ENCODE peak calls at places on chromosomes 6 and 20, in five cellular contexts. I is GM10248; Z is body of pancreas; H is CD8-positive, alpha-beta T cell; M is esophagus squamous epithelium. T is an unnamed sample.

GRCh38 chr6:30238178-30238795 is 25.1 kb upstream of the TRIM26 start:
- DNase-seq in I (peak), H (peak), Z (no peak), M (no peak), T (no peak)

GRCh38 chr6:131657630-131658111 is 20.6 kb downstream of the ENPP3 start:
- DNase-seq in M (no peak), Z (no peak), I (no peak), H (no peak), T (no peak)

GRCh38 chr20:63354636-63355385 is 6.3 kb downstream of the CHRNA4 start:
- DNase-seq in M (no peak), I (no peak), H (no peak), Z (no peak), T (no peak)

GRCh38 chr6:90186637-90187361 is 109.8 kb downstream of the BACH2 start:
- DNase-seq in Z (no peak), M (no peak), I (no peak), H (no peak), T (no peak)

GRCh38 chr20:21513881-21514540 is at the start of gene NKX2-2:
- DNase-seq in M (no peak), I (peak), H (no peak), Z (no peak), T (no peak)

GRCh38 chr6:41372526-41373366 is 37.3 kb downstream of the NCR2 start:
- DNase-seq in Z (no peak), M (no peak), I (peak), H (no peak), T (no peak)

GRCh38 chr6:12969933-12970332 is 253.4 kb downstream of the PHACTR1 start:
- DNase-seq in H (no peak), M (no peak), Z (no peak), I (no peak), T (no peak)

GRCh38 chr6:63805808-63806572 is 170.4 kb downstream of the PHF3 start:
- DNase-seq in M (no peak), H (no peak), I (no peak), Z (no peak), T (no peak)

GRCh38 chr20:62702886-62703852 is 5.5 kb upstream of the NTSR1 start:
- DNase-seq in M (no peak), Z (no peak), I (no peak), H (peak), T (peak)

GRCh38 chr6:109305028-109305427 is 77.2 kb downstream of the CD164 start:
- DNase-seq in I (no peak), Z (no peak), M (no peak), H (no peak), T (no peak)

GRCh38 chr20:3811421-3812258 is 8.7 kb upstream of the AP5S1 start:
- DNase-seq in H (peak), M (peak), Z (peak), I (no peak), T (peak)

GRCh38 chr6:75546401-75546800 is 52.8 kb upstream of the FILIP1 start:
- DNase-seq in Z (no peak), M (no peak), H (no peak), I (peak), T (no peak)

GRCh38 chr6:75608955-75609533 is 7.4 kb downstream of the SENP6 start:
- DNase-seq in H (no peak), M (no peak), Z (no peak), I (no peak), T (no peak)

GRCh38 chr6:152821525-152821924 is 70.9 kb downstream of the VIP start:
- DNase-seq in Z (no peak), I (no peak), M (no peak), H (no peak), T (no peak)

GRCh38 chr20:9172908-9173307 is 104.0 kb downstream of the PLCB4 start:
- DNase-seq in I (no peak), H (no peak), M (no peak), Z (no peak), T (no peak)

GRCh38 chr6:169326067-169326799 is 72.6 kb upstream of the THBS2 start:
- DNase-seq in I (no peak), M (no peak), H (no peak), Z (no peak), T (peak)

GRCh38 chr6:53476979-53477378 is 67.9 kb downstream of the GCLC start:
- DNase-seq in I (no peak), H (no peak), M (no peak), Z (no peak), T (no peak)

GRCh38 chr20:21100590-21101452 is 5.3 kb downstream of the LINC00237 start:
- DNase-seq in Z (no peak), H (no peak), I (peak), M (no peak), T (no peak)

GRCh38 chr6:126258150-126258549 is 81.8 kb upstream of the CENPW start:
- DNase-seq in I (no peak), Z (no peak), H (no peak), M (no peak), T (no peak)

GRCh38 chr6:9801255-9801757 is 613.6 kb downstream of the TFAP2A start:
- DNase-seq in Z (no peak), M (no peak), I (no peak), H (no peak), T (no peak)

GRCh38 chr6:8219352-8219943 is 117.1 kb upstream of the EEF1E1 start:
- DNase-seq in Z (peak), H (peak), M (no peak), I (peak), T (peak)

GRCh38 chr20:10462516-10462915 is 27.4 kb downstream of the SLX4IP start:
- DNase-seq in M (no peak), Z (no peak), I (no peak), H (no peak), T (no peak)

GRCh38 chr6:167027308-167027707 is 28.1 kb downstream of the CEP43 start:
- DNase-seq in H (no peak), Z (no peak), I (no peak), M (no peak), T (no peak)
- TF ChIP-seq CTCF in H (no peak), Z (no peak), I (no peak), M (no peak), T (no peak)

GRCh38 chr20:18138266-18138582 is 561 bp downstream of the KAT14 start:
- DNase-seq in Z (no peak), I (no peak), M (no peak), H (no peak), T (no peak)

GRCh38 chr20:18133962-18134361 is 3.7 kb upstream of the KAT14 start:
- DNase-seq in Z (no peak), M (no peak), I (no peak), H (no peak), T (no peak)

GRCh38 chr20:18138639-18139583 is 1.2 kb downstream of the KAT14 start:
- DNase-seq in Z (no peak), H (no peak), M (no peak), I (no peak), T (no peak)

GRCh38 chr20:18139832-18140231 is 2.2 kb downstream of the KAT14 start:
- DNase-seq in Z (no peak), I (no peak), H (no peak), M (no peak), T (no peak)

GRCh38 chr20:18137412-18138265 is at the start of the genes KAT14 and PET117:
- DNase-seq in H (peak), Z (peak), M (peak), I (peak), T (peak)
- TF ChIP-seq CTCF in H (no peak), Z (peak), M (no peak), I (no peak), T (peak)

GRCh38 chr6:34973547-34974248 is 84.6 kb downstream of the ANKS1A start:
- DNase-seq in I (no peak), Z (no peak), H (no peak), M (no peak), T (peak)
- TF ChIP-seq CTCF in I (no peak), Z (no peak), H (no peak), M (no peak), T (peak)

GRCh38 chr6:107657755-107658461 is 166.2 kb downstream of the SCML4 start:
- DNase-seq in M (peak), Z (no peak), H (peak), I (peak), T (no peak)

GRCh38 chr6:107655245-107655644 is 165.3 kb downstream of the SOBP start:
- DNase-seq in I (no peak), Z (no peak), H (no peak), M (no peak), T (no peak)

GRCh38 chr6:107656381-107656780 is 166.5 kb downstream of the SOBP start:
- DNase-seq in H (no peak), I (no peak), Z (no peak), M (no peak), T (no peak)

GRCh38 chr6:107657373-107657754 is 166.7 kb downstream of the SCML4 start:
- DNase-seq in I (no peak), M (no peak), H (no peak), Z (no peak), T (no peak)

DNA sequence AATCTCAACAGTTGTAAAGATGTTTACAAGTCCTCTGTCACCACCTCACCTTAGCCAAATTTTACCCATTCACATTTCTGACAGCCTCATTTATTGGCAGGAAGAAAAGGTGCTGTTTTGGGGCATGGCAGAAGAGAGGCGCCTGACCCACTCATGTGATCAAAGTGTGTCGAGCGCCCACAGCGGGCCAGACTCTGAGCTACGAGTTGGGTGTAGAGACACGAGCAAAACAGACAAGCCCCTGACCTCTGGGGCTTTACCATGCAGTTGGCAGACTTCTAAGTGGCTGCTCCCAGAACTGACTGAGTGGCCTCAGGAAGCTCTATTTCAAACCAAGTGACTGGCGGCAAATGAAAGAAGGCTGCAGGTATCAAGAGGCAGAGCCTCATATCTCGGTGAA is 167.0 kb downstream of the SOBP start:
- DNase-seq in M (no peak), I (no peak), Z (no peak), H (no peak), T (no peak)
- TF ChIP-seq CTCF in M (no peak), I (no peak), Z (no peak), H (no peak), T (no peak)

GRCh38 chr6:143962644-143962929 is 45.5 kb downstream of the PLAGL1 start:
- DNase-seq in Z (no peak), H (no peak), M (no peak), I (no peak), T (no peak)
- TF ChIP-seq CTCF in Z (no peak), H (no peak), M (peak), I (no peak), T (no peak)

GRCh38 chr20:50504231-50504823 is 5.9 kb upstream of the PTPN1 start:
- DNase-seq in H (no peak), I (no peak), M (no peak), Z (no peak), T (peak)
- TF ChIP-seq CTCF in H (no peak), I (peak), M (no peak), Z (no peak), T (peak)

T was measured in K562.